ENCODE peak calls at places on chromosomes 6 and 20, in ten cellular contexts. L, X, C, F, H, T, E, V, R and Y are unnamed samples.
A peak's percentile ranks its signal among the peaks of the same experiment; 100 is the strongest.

GRCh38 chr6:106070626-106071025 is 15.5 kb upstream of the PRDM1 start:
- DNase-seq in L (no peak), X (no peak), C (no peak), F (no peak), H (no peak), T (no peak), E (no peak), V (no peak), R (no peak), Y (no peak)

GRCh38 chr6:57247603-57248002 is 25.5 kb upstream of the RAB23 start:
- DNase-seq in L (no peak), X (peak; percentile 48), C (no peak), F (no peak), H (no peak), T (no peak), E (no peak), V (no peak), R (no peak), Y (no peak)

GRCh38 chr20:59120491-59120890 is 43.1 kb upstream of the ZNF831 start:
- DNase-seq in L (no peak), X (no peak), C (no peak), F (no peak), H (no peak), T (no peak), E (no peak), V (no peak), R (no peak), Y (no peak)

GRCh38 chr20:35601021-35601973 is 14.3 kb upstream of the SPAG4 start:
- DNase-seq in L (peak; percentile 83), X (peak; percentile 72), C (peak; percentile 86), F (no peak), H (peak; percentile 66), T (no peak), E (peak; percentile 85), V (peak; percentile 91), R (peak; percentile 74), Y (peak; percentile 94)

GRCh38 chr6:27280540-27281000 is 31.5 kb downstream of the POM121L2 start:
- DNase-seq in L (no peak), X (no peak), C (peak; percentile 65), F (no peak), H (no peak), T (no peak), E (peak; percentile 67), V (no peak), R (no peak), Y (no peak)

GRCh38 chr20:10603971-10604864 is 69.6 kb downstream of the JAG1 start:
- DNase-seq in L (peak; percentile 32), X (peak; percentile 96), C (no peak), F (peak; percentile 89), H (no peak), T (peak; percentile 52), E (no peak), V (peak; percentile 87), R (peak; percentile 31), Y (peak; percentile 88)

GRCh38 chr6:123210645-123211044 is 214.6 kb downstream of the CLVS2 start:
- DNase-seq in L (no peak), X (no peak), C (no peak), F (no peak), H (no peak), T (no peak), E (no peak), V (no peak), R (no peak), Y (no peak)

GRCh38 chr20:14481863-14482262 is 144.5 kb upstream of the FLRT3 start:
- DNase-seq in L (no peak), X (peak; percentile 86), C (no peak), F (no peak), H (no peak), T (no peak), E (no peak), V (no peak), R (no peak), Y (no peak)

DNA sequence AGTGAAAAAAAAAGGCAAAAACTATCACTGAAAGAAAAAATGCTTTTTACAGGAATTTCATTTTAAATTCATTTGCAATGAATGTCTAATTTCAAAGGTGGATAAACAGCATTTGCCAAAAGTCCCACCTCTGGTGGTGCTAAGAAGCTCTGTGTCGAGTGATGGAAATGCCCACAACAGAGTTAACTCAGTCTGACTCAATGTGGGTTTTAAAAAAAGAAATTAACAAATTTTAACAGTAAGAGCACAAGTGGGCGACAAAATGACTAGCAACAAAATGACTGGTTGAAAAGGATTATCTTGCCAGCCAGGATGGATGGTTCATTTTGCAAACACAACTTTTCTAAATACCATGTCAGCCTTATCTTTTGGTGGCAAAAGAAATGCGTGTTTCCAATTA is 14.3 kb upstream of the TAGAP start:
- DNase-seq in L (no peak), X (no peak), C (no peak), F (no peak), H (no peak), T (no peak), E (no peak), V (no peak), R (no peak), Y (no peak)
- H3K27ac ChIP-seq in L (no peak overlapping the region), X (no peak overlapping the region), C (no peak overlapping the region), F (no peak overlapping the region), H (no peak overlapping the region), T (no peak overlapping the region), E (no peak overlapping the region), V (no peak overlapping the region), R (no peak overlapping the region), Y (no peak overlapping the region)

GRCh38 chr6:150672792-150673191 is 73.1 kb downstream of the PLEKHG1 start:
- DNase-seq in L (no peak), X (no peak), C (no peak), F (no peak), H (no peak), T (no peak), E (no peak), V (no peak), R (no peak), Y (no peak)

GRCh38 chr6:150673720-150674361 is 74.2 kb downstream of the PLEKHG1 start:
- DNase-seq in L (no peak), X (no peak), C (no peak), F (no peak), H (no peak), T (no peak), E (no peak), V (no peak), R (no peak), Y (no peak)

GRCh38 chr6:150668882-150669476 is 69.3 kb downstream of the PLEKHG1 start:
- DNase-seq in L (no peak), X (no peak), C (no peak), F (no peak), H (no peak), T (no peak), E (no peak), V (no peak), R (no peak), Y (no peak)

GRCh38 chr6:150667977-150668716 is 68.5 kb downstream of the PLEKHG1 start:
- DNase-seq in L (peak; percentile 93), X (peak; percentile 85), C (peak; percentile 47), F (no peak), H (no peak), T (peak; percentile 96), E (peak; percentile 75), V (peak; percentile 95), R (peak; percentile 91), Y (peak; percentile 94)

DNA sequence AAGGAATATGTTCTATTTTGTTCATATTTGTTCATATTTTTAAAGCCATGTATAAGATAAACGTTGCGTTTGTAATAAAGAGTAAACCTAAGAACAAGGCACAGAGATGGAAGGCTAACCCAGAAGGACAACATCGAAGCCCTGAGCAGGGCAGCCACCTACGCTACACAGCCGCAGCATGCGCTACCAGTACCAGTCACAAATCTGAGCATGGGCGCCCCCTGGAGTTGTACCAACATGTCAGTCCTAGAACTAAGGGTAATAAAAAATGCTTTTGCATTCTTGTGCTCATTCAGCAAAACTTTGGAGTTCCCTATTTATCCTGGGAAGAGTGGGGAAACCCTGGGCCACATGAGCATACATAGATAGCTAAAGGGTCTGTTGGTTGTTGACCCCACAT is 70.6 kb downstream of the PLEKHG1 start:
- DNase-seq in L (no peak), X (no peak), C (no peak), F (no peak), H (no peak), T (no peak), E (no peak), V (no peak), R (no peak), Y (no peak)
- TF ChIP-seq CTCF in L (no peak), X (no peak), C (peak; percentile 50), F (peak; percentile 17), H (no peak), T (no peak), E (peak; percentile 40), V (no peak), R (no peak), Y (no peak)

GRCh38 chr6:14266266-14266665 is 148.7 kb downstream of the CD83 start:
- DNase-seq in L (no peak), X (no peak), C (no peak), F (no peak), H (no peak), T (no peak), E (no peak), V (no peak), R (no peak), Y (no peak)

GRCh38 chr6:14265049-14266021 is 147.8 kb downstream of the CD83 start:
- DNase-seq in L (no peak), X (no peak), C (peak; percentile 45), F (no peak), H (no peak), T (no peak), E (peak; percentile 29), V (no peak), R (no peak), Y (no peak)

GRCh38 chr6:14269434-14269833 is 151.9 kb downstream of the CD83 start:
- DNase-seq in L (no peak), X (no peak), C (no peak), F (no peak), H (no peak), T (no peak), E (no peak), V (no peak), R (no peak), Y (no peak)

GRCh38 chr6:14270142-14270893 is 152.7 kb downstream of the CD83 start:
- DNase-seq in L (no peak), X (no peak), C (no peak), F (no peak), H (no peak), T (no peak), E (no peak), V (no peak), R (no peak), Y (no peak)

GRCh38 chr6:14267885-14268660 is 150.5 kb downstream of the CD83 start:
- DNase-seq in L (no peak), X (no peak), C (no peak), F (no peak), H (no peak), T (no peak), E (no peak), V (no peak), R (no peak), Y (no peak)
- H3K4me1 ChIP-seq in L (no peaks in the 10 kb centered on the region), X (no peaks in the 10 kb centered on the region), C (peaks cover 2% of the 10 kb centered on the region), F (no peaks in the 10 kb centered on the region), H (peaks cover 28% of the 10 kb centered on the region), T (no peaks in the 10 kb centered on the region), E (no peaks in the 10 kb centered on the region), V (no peaks in the 10 kb centered on the region), R (no peaks in the 10 kb centered on the region), Y (no peaks in the 10 kb centered on the region)

DNA sequence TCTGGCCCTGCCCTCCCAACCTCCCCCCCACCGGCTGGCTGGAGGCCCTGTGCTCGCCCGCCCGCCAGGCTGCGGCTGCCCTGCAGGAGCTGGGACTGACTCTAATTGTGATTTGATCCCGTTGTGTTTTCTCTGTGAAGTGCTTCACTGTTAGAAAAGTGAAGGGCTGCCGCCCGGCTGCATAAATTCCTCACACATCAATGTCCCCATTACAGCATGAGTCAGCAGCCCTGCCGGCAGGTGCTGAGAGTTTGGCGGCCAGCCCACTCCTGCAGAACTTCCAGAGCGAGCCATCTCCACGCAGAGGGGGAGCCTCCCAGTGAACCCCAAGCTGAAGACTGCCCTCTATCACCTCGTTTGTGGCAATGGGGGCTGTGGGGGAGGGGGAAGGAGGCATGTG is 137.9 kb downstream of the DLL1 start:
- DNase-seq in L (peak; percentile 87), X (no peak), C (peak; percentile 65), F (no peak), H (no peak), T (no peak), E (peak; percentile 63), V (no peak), R (peak; percentile 54), Y (peak; percentile 85)
- H3K27ac ChIP-seq in L (peak overlapping the region; percentile 78), X (no peak overlapping the region), C (no peak overlapping the region), F (no peak overlapping the region), H (no peak overlapping the region), T (no peak overlapping the region), E (peak overlapping the region; percentile 42), V (peak overlapping the region; percentile 19), R (peak overlapping the region; percentile 83), Y (peak overlapping the region; percentile 89)